ENCODE peak calls at places on chromosomes 1 and 21, in four cellular contexts. C is ovary, Q is fibroblast of the aortic adventitia, O is mesothelial cell of epicardium. J is an unnamed sample.

GRCh38 chr1:231626951-231627614 is 493 bp downstream of the DISC1 start:
- DNase-seq in C (no peak), Q (peak), O (peak), J (peak)

GRCh38 chr1:68128157-68128556 is 77.7 kb upstream of the DIRAS3 start:
- DNase-seq in C (no peak), Q (peak), O (no peak), J (no peak)

GRCh38 chr21:28099296-28099695 is 893.4 kb downstream of the LTN1 start:
- DNase-seq in C (peak), Q (peak), O (no peak), J (no peak)

GRCh38 chr1:147771216-147772125 is 11.1 kb upstream of the GJA5 start:
- DNase-seq in C (no peak), Q (peak), O (no peak), J (no peak)

GRCh38 chr1:18182518-18183160 is 75.0 kb downstream of the IGSF21 start:
- DNase-seq in C (no peak), Q (no peak), O (no peak), J (no peak)

GRCh38 chr1:75529488-75529887 is 81.4 kb downstream of the SLC44A5 start:
- DNase-seq in C (no peak), Q (peak), O (no peak), J (no peak)

GRCh38 chr1:9689011-9689706 is 37.6 kb downstream of the PIK3CD start:
- DNase-seq in C (peak), Q (peak), O (peak), J (peak)

GRCh38 chr21:24197132-24197643 is 1410.1 kb downstream of the MRPL39 start:
- DNase-seq in C (no peak), Q (no peak), O (no peak), J (no peak)

GRCh38 chr1:186050360-186050759 is 316.2 kb downstream of the HMCN1 start:
- DNase-seq in C (no peak), Q (peak), O (no peak), J (no peak)

GRCh38 chr21:44789880-44790279 is 11.7 kb downstream of the UBE2G2 start:
- DNase-seq in C (no peak), Q (peak), O (no peak), J (no peak)

GRCh38 chr1:206809504-206810084 is 37.3 kb upstream of the IL10 start:
- DNase-seq in C (no peak), Q (peak), O (no peak), J (no peak)

GRCh38 chr21:33880626-33881025 is 35.0 kb downstream of the ATP5PO start:
- DNase-seq in C (no peak), Q (no peak), O (no peak), J (no peak)

GRCh38 chr1:247639381-247639981 is 34.1 kb downstream of the OR2G3 start:
- DNase-seq in C (peak), Q (peak), O (peak), J (no peak)

GRCh38 chr21:42146251-42146805 is 72.6 kb upstream of the ABCG1 start:
- DNase-seq in C (no peak), Q (no peak), O (no peak), J (no peak)

GRCh38 chr1:155085504-155086181 is 7.0 kb downstream of the EFNA3 start:
- DNase-seq in C (peak), Q (peak), O (peak), J (peak)

GRCh38 chr1:85214654-85215053 is 13.8 kb upstream of the SYDE2 start:
- DNase-seq in C (no peak), Q (no peak), O (no peak), J (no peak)

GRCh38 chr1:162206749-162207635 is 137.5 kb downstream of the NOS1AP start:
- DNase-seq in C (no peak), Q (no peak), O (no peak), J (no peak)

GRCh38 chr1:63534406-63534805 is 11.1 kb downstream of the EFCAB7 start:
- DNase-seq in C (no peak), Q (no peak), O (no peak), J (no peak)

GRCh38 chr1:228990906-228991569 is 255.8 kb downstream of the RHOU start:
- DNase-seq in C (no peak), Q (no peak), O (no peak), J (no peak)

GRCh38 chr1:8910914-8911313 is 32.4 kb upstream of the ENO1 start:
- DNase-seq in C (no peak), Q (no peak), O (no peak), J (no peak)

GRCh38 chr1:178134061-178134460 is 40.2 kb downstream of the RASAL2 start:
- DNase-seq in C (no peak), Q (peak), O (no peak), J (no peak)

GRCh38 chr1:3543076-3544049 is 67.9 kb downstream of the MEGF6 start:
- DNase-seq in C (no peak), Q (peak), O (no peak), J (no peak)

GRCh38 chr1:161038523-161039153 is at the start of gene TSTD1:
- DNase-seq in C (peak), Q (no peak), O (peak), J (peak)

GRCh38 chr1:41160498-41161110 is 81.5 kb downstream of the SCMH1 start:
- DNase-seq in C (no peak), Q (no peak), O (no peak), J (no peak)

GRCh38 chr21:21682172-21682571 is 684.0 kb downstream of the NCAM2 start:
- DNase-seq in C (no peak), Q (peak), O (no peak), J (no peak)

GRCh38 chr1:209530990-209531389 is 52.5 kb upstream of the CAMK1G start:
- DNase-seq in C (no peak), Q (no peak), O (no peak), J (no peak)

GRCh38 chr1:151991663-151992344 is 1.9 kb downstream of the S100A10 start:
- DNase-seq in C (no peak), Q (no peak), O (no peak), J (no peak)

GRCh38 chr1:39668894-39669293 is 3.0 kb downstream of the NT5C1A start:
- DNase-seq in C (no peak), Q (no peak), O (no peak), J (no peak)

GRCh38 chr1:169824153-169824552 is 29.4 kb upstream of the METTL18 start:
- DNase-seq in C (no peak), Q (no peak), O (no peak), J (no peak)

GRCh38 chr1:188170446-188170845 is 1341.7 kb downstream of the PLA2G4A start:
- DNase-seq in C (no peak), Q (no peak), O (no peak), J (no peak)

GRCh38 chr1:153140484-153140883 is 10.2 kb downstream of the SPRR2G start:
- DNase-seq in C (no peak), Q (no peak), O (no peak), J (no peak)

GRCh38 chr1:201763439-201764140 is 65.4 kb upstream of the IPO9 start:
- DNase-seq in C (no peak), Q (peak), O (no peak), J (no peak)

GRCh38 chr1:202286622-202287097 is 55.1 kb downstream of the UBE2T start:
- DNase-seq in C (no peak), Q (peak), O (no peak), J (no peak)

GRCh38 chr1:97797403-97798183 is 123.2 kb downstream of the DPYD start:
- DNase-seq in C (no peak), Q (peak), O (no peak), J (no peak)

GRCh38 chr1:110561631-110562030 is 42.7 kb upstream of the KCNA10 start:
- DNase-seq in C (no peak), Q (no peak), O (no peak), J (no peak)

GRCh38 chr1:156172696-156173470 is 19.5 kb downstream of the SEMA4A start:
- DNase-seq in C (no peak), Q (no peak), O (no peak), J (no peak)
- TF ChIP-seq CTCF in C (no peak), Q (no peak), O (no peak), J (no peak)

GRCh38 chr1:925532-926421 is 2.1 kb downstream of the SAMD11 start:
- DNase-seq in C (no peak), Q (peak), O (no peak), J (no peak)

GRCh38 chr1:924619-925323 is 1.0 kb downstream of the SAMD11 start:
- DNase-seq in C (peak), Q (peak), O (no peak), J (no peak)

GRCh38 chr1:923991-924618 is 382 bp downstream of the SAMD11 start:
- DNase-seq in C (no peak), Q (no peak), O (no peak), J (no peak)

GRCh38 chr1:921011-921837 is 2.5 kb upstream of the SAMD11 start:
- DNase-seq in C (peak), Q (peak), O (peak), J (no peak)

DNA sequence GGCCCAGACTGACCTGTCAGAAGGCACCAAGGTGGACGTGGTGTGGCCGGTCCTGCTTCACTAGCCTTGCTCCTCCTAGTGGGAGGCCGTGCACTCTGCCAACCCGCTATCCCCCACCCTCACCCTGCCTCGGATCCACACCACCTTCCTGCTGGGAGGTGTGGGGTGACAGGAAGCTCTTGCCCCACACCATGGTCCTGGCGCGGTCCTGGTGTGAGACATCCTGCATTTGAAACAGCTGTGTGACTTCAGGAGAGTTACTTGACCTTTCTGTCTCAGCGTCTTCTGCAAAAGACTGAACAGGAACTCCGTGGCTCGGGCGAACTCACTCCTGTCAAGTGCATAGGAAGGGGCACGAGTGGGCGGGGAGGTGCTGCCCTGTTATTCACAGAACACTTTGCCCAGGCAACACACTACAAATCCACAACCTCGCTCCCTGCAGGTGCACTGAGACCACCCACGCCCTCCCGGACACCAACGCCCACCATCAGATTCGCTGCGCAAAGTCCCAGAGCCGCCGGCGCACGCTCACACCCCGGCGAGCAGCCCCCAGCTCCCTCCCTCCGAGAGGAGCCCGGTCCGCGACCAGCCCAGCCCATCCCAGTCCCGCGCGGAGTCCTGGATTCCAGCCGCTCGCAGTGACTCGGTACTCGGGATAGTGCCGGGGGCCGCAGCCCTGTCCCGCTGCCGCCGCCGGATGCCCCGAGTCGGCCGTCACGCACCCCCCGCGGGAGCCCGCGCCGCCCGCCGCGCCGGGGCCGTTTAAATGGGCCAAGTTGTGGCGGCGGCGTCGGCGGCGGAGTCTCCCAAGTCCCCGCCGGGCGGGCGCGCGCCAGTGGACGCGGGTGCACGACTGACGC is at the start of gene SAMD11:
- DNase-seq in C (peak), Q (peak), O (peak), J (peak)
- TF ChIP-seq CTCF in C (no peak), Q (no peak), O (no peak), J (no peak)

GRCh38 chr1:92927870-92928269 is 33.4 kb downstream of the DIPK1A start:
- DNase-seq in C (no peak), Q (no peak), O (no peak), J (no peak)
- TF ChIP-seq CTCF in C (no peak), Q (no peak), O (no peak), J (no peak)

DNA sequence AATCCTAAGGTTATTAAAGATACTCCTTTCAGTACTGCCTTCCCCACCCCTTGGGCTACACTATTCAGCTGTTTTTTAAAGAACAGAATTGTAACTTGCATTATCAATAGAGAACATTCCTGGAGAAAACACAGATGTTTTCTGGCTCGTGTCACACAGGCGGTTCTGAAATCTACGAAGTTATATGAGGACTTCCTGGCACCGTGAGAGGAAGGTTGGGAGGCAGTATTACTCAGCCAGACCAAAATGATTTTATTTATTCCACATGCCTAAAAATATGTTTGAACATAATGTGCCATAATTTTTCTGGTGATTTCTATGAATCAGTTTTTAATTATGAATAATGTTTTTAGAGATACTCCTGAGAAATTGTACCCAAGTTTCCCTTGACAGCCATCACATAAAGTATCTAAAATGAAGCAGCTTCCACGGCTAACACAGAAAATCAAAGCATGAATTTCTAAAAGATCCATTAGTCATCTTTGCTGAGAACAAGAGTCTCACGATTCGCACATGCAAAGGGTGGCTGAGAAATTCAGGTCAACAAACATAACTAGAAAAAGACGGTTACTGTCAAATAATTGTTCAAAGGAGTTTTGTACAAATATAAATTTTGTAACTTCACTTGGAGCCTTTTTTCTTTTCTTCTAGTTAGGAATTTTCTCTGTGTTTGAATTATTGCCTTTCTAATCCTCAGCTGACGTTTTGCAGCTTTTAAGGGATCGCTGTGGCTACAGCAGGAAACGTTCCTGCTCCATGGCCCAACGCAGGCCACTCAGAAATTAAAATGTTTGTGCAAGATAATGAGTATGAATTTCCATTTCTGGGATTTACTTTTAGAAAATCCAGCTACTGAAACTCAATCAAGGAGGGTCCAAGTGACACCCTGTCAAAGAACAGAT is 8.0 kb upstream of the SIM2 start:
- DNase-seq in C (no peak), Q (peak), O (no peak), J (no peak)
- TF ChIP-seq CTCF in C (no peak), Q (no peak), O (no peak), J (no peak)

GRCh38 chr21:29104239-29104708 is 26.2 kb upstream of the MAP3K7CL start:
- DNase-seq in C (no peak), Q (no peak), O (no peak), J (no peak)
- TF ChIP-seq CTCF in C (no peak), Q (no peak), O (no peak), J (no peak)

GRCh38 chr1:166875734-166876539 is at the start of gene TADA1:
- DNase-seq in C (peak), Q (peak), O (peak), J (peak)
- TF ChIP-seq CTCF in C (no peak), Q (peak), O (no peak), J (no peak)